ENCODE peak calls at places on chromosomes 5 and 9, in four cellular contexts. Y is activated CD4-positive, alpha-beta T cell treated with anti-CD3 and anti-CD28 coated beads, Interleukin-2, amount 50 U/mL, for 24 hours; S is OCI-M1; R is activated CD4-positive, CD25-positive, alpha-beta regulatory T cell treated with anti-CD3 and anti-CD28 coated beads, Interleukin-2, amount 50 U/mL, for 72 hours. L is an unnamed sample.
A peak's percentile ranks its signal among the peaks of the same experiment; 100 is the strongest.

GRCh38 chr5:177290816-177291596 is 12.5 kb downstream of the RAB24 start:
- DNase-seq in Y (no peak), S (no peak), R (no peak), L (no peak)

GRCh38 chr5:143564417-143564816 is 160.9 kb upstream of the NR3C1 start:
- DNase-seq in Y (no peak), S (no peak), R (no peak), L (no peak)

GRCh38 chr5:59543826-59544442 is 349.6 kb downstream of the PDE4D start:
- DNase-seq in Y (no peak), S (no peak), R (no peak), L (no peak)

GRCh38 chr5:177498013-177498847 is 826 bp upstream of the PDLIM7 start:
- DNase-seq in Y (no peak), S (peak; percentile 57), R (peak; percentile 55), L (no peak)

GRCh38 chr9:34377402-34377741 is 674 bp upstream of the MYORG start:
- DNase-seq in Y (no peak), S (peak; percentile 66), R (no peak), L (no peak)

GRCh38 chr9:105431413-105432246 is 16.2 kb upstream of the FSD1L start:
- DNase-seq in Y (no peak), S (no peak), R (no peak), L (no peak)

GRCh38 chr5:179874536-179875292 is 16.1 kb upstream of the MRNIP start:
- DNase-seq in Y (no peak), S (no peak), R (no peak), L (no peak)

GRCh38 chr9:93577045-93577939 is 908 bp downstream of the PHF2 start:
- DNase-seq in Y (no peak), S (no peak), R (peak; percentile 43), L (peak; percentile 22)

GRCh38 chr9:91428927-91429351 is 5.3 kb upstream of the NFIL3 start:
- DNase-seq in Y (no peak), S (peak; percentile 9), R (no peak), L (no peak)